ENCODE peak calls at places on chromosomes 16 and 17, in six cellular contexts. G is AG10803; A is AG04450; R is mucosa of gallbladder; Q is stimulated activated effector memory CD8-positive, alpha-beta T cell treated with anti-CD3 and anti-CD28 coated beads, Interleukin-12 subunit alpha, Interleukin-12 subunit beta, amount 100 ng/mL, for 72 hours; M is aorta. F is an unnamed sample.
A peak's percentile ranks its signal among the peaks of the same experiment; 100 is the strongest.

GRCh38 chr16:51034481-51035109 is 116.5 kb downstream of the SALL1 start:
- DNase-seq in G (no peak), A (no peak), R (no peak), Q (no peak), M (no peak), F (no peak)

GRCh38 chr17:41781404-41782110 is 5.0 kb downstream of the JUP start:
- DNase-seq in G (no peak), A (no peak), R (no peak), Q (no peak), M (no peak), F (peak; percentile 60)

GRCh38 chr16:8946544-8946943 is 17.2 kb downstream of the USP7 start:
- DNase-seq in G (no peak), A (no peak), R (no peak), Q (no peak), M (no peak), F (no peak)

GRCh38 chr16:79769320-79770243 is 169.0 kb upstream of the MAF start:
- DNase-seq in G (peak; percentile 12), A (no peak), R (no peak), Q (no peak), M (no peak), F (no peak)

GRCh38 chr17:63082273-63082861 is 116.3 kb downstream of the TANC2 start:
- DNase-seq in G (peak; percentile 42), A (peak; percentile 1), R (no peak), Q (no peak), M (no peak), F (no peak)

GRCh38 chr17:80477647-80478478 is 1.5 kb upstream of the NPTX1 start:
- DNase-seq in G (peak; percentile 32), A (no peak), R (no peak), Q (no peak), M (no peak), F (peak; percentile 57)

GRCh38 chr16:3022208-3022696 is 1.5 kb downstream of the HCFC1R1 start:
- DNase-seq in G (peak; percentile 96), A (peak; percentile 92), R (peak; percentile 92), Q (peak; percentile 77), M (peak; percentile 97), F (peak; percentile 93)

GRCh38 chr17:75695830-75696271 is 25.4 kb upstream of the ITGB4 start:
- DNase-seq in G (peak; percentile 49), A (no peak), R (peak; percentile 57), Q (no peak), M (no peak), F (no peak)

GRCh38 chr17:21161498-21162393 is 35.0 kb downstream of the DHRS7B start:
- DNase-seq in G (peak; percentile 99), A (no peak), R (no peak), Q (no peak), M (no peak), F (no peak)

F was measured in Right ventricle myocardium inferior.